ENCODE peak calls at places on chromosomes 5 and 9, in four cellular contexts. J, T, K and B are unnamed samples.

GRCh38 chr5:14181299-14181968 is 38.3 kb downstream of the TRIO start:
- DNase-seq in J (no peak), T (no peak), K (no peak), B (no peak)

GRCh38 chr9:31243386-31243785 is 1141.1 kb upstream of the ACO1 start:
- DNase-seq in J (no peak), T (no peak), K (no peak), B (no peak)

GRCh38 chr5:132417461-132417860 is 48.0 kb downstream of the SLC22A5 start:
- DNase-seq in J (no peak), T (no peak), K (no peak), B (no peak)

GRCh38 chr9:27421567-27421966 is 102.5 kb upstream of the IFNK start:
- DNase-seq in J (no peak), T (no peak), K (no peak), B (no peak)

GRCh38 chr9:78424299-78424698 is 127.4 kb downstream of the PSAT1 start:
- DNase-seq in J (no peak), T (no peak), K (no peak), B (no peak)

GRCh38 chr5:42268630-42269029 is 154.6 kb upstream of the GHR start:
- DNase-seq in J (no peak), T (no peak), K (no peak), B (no peak)

GRCh38 chr9:72542917-72543316 is 21.5 kb downstream of the TMC1 start:
- DNase-seq in J (no peak), T (no peak), K (no peak), B (no peak)

GRCh38 chr5:172597755-172598155 is 43.3 kb upstream of the NEURL1B start:
- DNase-seq in J (no peak), T (no peak), K (no peak), B (no peak)

GRCh38 chr5:120464627-120465280 is 654 bp downstream of the PRR16 start:
- DNase-seq in J (peak), T (peak), K (no peak), B (no peak)

GRCh38 chr5:160274483-160274931 is 37.9 kb downstream of the CCNJL start:
- DNase-seq in J (no peak), T (no peak), K (no peak), B (no peak)

GRCh38 chr5:98308231-98308630 is 465.2 kb upstream of the RGMB start:
- DNase-seq in J (no peak), T (no peak), K (no peak), B (no peak)

GRCh38 chr9:26746357-26747072 is 146.1 kb downstream of the CAAP1 start:
- DNase-seq in J (no peak), T (no peak), K (no peak), B (peak)

GRCh38 chr9:134130503-134131375 is 5.1 kb upstream of the WDR5 start:
- DNase-seq in J (peak), T (no peak), K (no peak), B (peak)

GRCh38 chr5:24773241-24773640 is 128.5 kb upstream of the CDH10 start:
- DNase-seq in J (no peak), T (no peak), K (no peak), B (no peak)

GRCh38 chr5:132677191-132677590 is 3.4 kb downstream of the IL4 start:
- DNase-seq in J (peak), T (no peak), K (peak), B (peak)

GRCh38 chr9:100324594-100325200 is 28.0 kb downstream of the TEX10 start:
- DNase-seq in J (no peak), T (peak), K (no peak), B (peak)

DNA sequence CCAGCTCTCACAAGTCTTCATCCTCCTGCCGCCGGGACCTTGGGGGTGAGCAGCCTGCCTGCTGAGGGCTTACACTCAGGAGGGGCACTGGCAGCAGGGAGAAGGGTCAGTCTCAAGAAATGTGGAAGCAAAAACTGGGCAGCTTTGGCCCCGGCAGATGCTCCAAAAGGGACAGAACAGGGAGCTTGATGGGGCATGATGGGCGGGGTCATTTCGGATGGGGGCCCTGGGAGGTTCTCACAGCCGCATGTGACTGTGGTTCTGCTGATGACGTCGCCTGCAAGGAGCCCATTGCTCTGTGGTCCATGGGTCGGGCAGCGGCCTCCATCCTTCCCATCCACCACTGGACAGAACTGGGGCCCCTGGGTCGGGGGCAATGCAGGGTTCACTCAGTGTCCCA is 76.6 kb downstream of the OLFM1 start:
- DNase-seq in J (no peak), T (no peak), K (no peak), B (no peak)
- TF ChIP-seq ELF4 in J (no peak), T (no peak), K (no peak), B (no peak)

GRCh38 chr9:127873886-127874285 is 3.6 kb downstream of the AK1 start:
- DNase-seq in J (no peak), T (no peak), K (no peak), B (no peak)

GRCh38 chr9:127875306-127875966 is 2.0 kb downstream of the AK1 start:
- DNase-seq in J (no peak), T (no peak), K (no peak), B (no peak)

GRCh38 chr9:127876026-127876763 is 1.3 kb downstream of the AK1 start:
- DNase-seq in J (no peak), T (no peak), K (no peak), B (no peak)

GRCh38 chr9:127873223-127873691 is 4.2 kb downstream of the AK1 start:
- DNase-seq in J (no peak), T (no peak), K (peak), B (no peak)

DNA sequence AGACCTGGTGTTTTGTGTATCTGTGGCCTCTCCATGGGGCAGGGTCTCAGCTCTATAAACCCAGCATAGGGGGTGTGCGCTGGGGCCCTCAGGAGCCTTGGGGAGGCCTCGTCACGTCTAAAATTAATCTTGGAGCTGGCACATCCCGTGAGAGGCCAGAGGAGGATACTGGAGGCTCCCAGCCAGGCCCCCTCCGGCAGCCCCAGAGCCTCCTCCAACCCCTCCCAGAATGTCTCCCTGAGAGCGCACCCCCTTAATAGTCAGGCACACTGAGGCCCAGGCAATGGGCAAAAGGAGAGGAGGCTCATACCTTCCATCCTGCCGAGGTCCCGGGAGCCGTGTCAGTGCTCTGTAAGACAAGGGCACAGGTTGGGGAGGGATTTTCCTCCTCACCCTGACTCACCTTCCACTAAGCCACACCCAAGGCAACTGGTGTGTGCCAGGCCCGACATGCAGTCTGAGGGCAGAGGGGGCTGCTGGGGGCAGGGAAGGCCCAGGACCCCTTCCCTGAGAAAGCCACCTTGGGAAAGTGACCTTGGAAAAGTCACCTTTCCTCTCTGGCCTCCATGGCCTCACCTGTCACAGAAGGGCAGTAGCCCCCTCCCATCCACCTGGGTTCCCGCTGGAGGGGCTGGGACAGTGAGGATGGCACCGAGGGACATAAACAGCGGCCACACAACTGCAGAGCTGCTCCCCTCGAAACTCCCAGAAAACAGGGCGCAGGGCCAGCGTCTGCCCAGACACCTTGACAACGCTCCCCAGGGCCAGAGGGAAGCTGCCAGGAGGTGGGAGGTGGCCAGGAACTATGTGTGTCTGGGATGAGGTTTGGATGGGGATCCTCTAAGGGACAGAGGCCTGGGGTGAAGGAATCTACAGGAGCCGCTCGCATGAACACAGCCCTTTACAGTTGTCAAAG is 2.9 kb downstream of the AK1 start:
- DNase-seq in J (no peak), T (no peak), K (no peak), B (no peak)
- TF ChIP-seq ELF4 in J (no peak), T (no peak), K (no peak), B (no peak)

GRCh38 chr5:178143901-178144300 is 9.8 kb downstream of the NHP2 start:
- DNase-seq in J (no peak), T (no peak), K (no peak), B (no peak)

GRCh38 chr5:178141550-178141949 is 10.7 kb downstream of the RMND5B start:
- DNase-seq in J (no peak), T (no peak), K (no peak), B (no peak)

GRCh38 chr5:178143246-178143645 is 10.4 kb downstream of the NHP2 start:
- DNase-seq in J (no peak), T (no peak), K (no peak), B (no peak)

GRCh38 chr5:178145965-178146820 is 7.5 kb downstream of the NHP2 start:
- DNase-seq in J (peak), T (peak), K (peak), B (peak)

GRCh38 chr5:178142642-178143041 is 11.0 kb downstream of the NHP2 start:
- DNase-seq in J (no peak), T (no peak), K (no peak), B (no peak)
- TF ChIP-seq ELF4 in J (no peak), T (no peak), K (no peak), B (no peak)

GRCh38 chr5:141638771-141639170 is 2.0 kb downstream of the RELL2 start:
- DNase-seq in J (no peak), T (no peak), K (no peak), B (no peak)

GRCh38 chr5:141640698-141641097 is 3.9 kb downstream of the RELL2 start:
- DNase-seq in J (no peak), T (no peak), K (no peak), B (no peak)

GRCh38 chr5:141639357-141640050 is 2.7 kb downstream of the RELL2 start:
- DNase-seq in J (no peak), T (no peak), K (no peak), B (no peak)

GRCh38 chr5:141640051-141640415 is 3.2 kb downstream of the RELL2 start:
- DNase-seq in J (no peak), T (no peak), K (no peak), B (no peak)

DNA sequence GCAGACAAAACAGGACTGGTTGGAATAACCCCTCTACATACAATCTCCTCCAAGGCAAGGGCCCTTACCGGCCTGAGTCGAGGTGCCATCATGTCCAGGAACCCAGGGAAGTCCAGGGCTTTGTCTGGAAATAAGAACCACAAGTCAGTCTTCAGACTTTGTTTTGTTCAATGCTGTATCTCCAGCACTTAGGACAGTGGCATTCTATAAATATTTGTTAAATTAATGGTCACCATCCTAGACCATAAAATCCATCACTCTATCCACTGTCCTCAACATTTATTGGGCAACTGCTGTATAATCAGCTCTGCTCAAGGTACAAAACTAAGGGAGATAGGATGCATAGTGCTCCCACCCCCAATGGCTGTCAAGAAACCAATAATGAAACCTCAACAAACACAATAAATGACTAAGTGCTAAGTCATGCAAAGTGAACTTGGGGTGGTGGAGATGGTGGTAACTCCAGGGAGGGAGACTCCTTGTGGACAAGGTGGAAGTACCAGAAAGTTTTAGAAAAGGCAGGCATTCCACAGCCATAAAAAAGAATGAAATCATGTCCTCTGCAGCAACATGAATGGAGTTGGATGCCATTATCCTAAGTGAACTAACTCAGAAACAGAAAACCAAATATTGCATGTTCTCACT is 5.0 kb downstream of the RELL2 start:
- DNase-seq in J (no peak), T (no peak), K (peak), B (no peak)
- TF ChIP-seq ELF4 in J (no peak), T (no peak), K (no peak), B (no peak)

DNA sequence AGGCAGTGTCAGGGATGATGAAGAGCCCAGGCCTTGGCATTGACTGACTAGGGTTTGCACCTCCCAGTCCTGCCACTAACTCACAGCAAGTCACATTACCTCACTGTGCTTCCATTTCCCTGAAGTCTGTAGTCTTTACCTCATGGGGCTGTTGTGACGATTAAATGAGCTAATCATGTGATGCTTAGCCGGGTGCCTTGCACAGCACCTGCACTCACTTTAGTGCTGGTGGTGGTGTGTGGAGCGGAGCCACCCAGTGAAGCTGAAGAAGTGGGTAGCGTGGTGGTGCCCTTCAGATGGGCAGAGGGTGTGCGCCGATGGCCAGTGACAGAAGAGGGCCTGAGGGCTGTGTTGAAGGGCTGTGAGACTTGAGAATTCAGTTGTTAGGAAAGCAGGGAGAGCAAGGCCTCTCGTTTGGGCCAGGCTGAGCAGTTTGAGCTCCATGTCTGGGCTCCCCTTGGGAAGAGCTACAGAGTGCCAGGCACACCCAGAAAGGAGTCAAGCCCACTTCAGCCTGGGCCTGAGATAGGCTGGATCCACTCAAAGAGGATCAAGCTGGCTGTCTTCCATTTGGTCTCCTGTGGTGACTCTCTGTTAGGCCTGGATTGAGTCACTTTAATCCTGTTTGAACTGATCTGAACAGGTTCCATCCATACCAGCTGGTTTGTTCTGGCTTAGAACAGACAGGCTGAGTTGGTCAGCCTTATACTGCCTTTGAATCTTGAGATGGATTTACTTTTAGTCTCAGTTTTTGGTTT is 42.5 kb downstream of the RALGPS1 start:
- DNase-seq in J (no peak), T (no peak), K (peak), B (no peak)
- TF ChIP-seq ELF4 in J (no peak), T (no peak), K (no peak), B (no peak)

GRCh38 chr9:128382261-128382660 is 11.1 kb downstream of the URM1 start:
- DNase-seq in J (no peak), T (no peak), K (no peak), B (no peak)

GRCh38 chr9:128383007-128383753 is 12.0 kb downstream of the URM1 start:
- DNase-seq in J (peak), T (no peak), K (no peak), B (no peak)

GRCh38 chr9:128384801-128385492 is 13.8 kb downstream of the URM1 start:
- DNase-seq in J (no peak), T (no peak), K (no peak), B (no peak)

GRCh38 chr9:128385493-128386205 is 14.5 kb downstream of the URM1 start:
- DNase-seq in J (peak), T (no peak), K (no peak), B (no peak)

GRCh38 chr9:128383791-128384190 is 12.6 kb downstream of the URM1 start:
- DNase-seq in J (no peak), T (no peak), K (no peak), B (no peak)
- TF ChIP-seq ELF4 in J (no peak), T (no peak), K (no peak), B (no peak)